ENCODE peak calls at places on chromosomes 11 and 22, in eight cellular contexts. U is HCT116, F is neural progenitor cell, P is OCI-LY7, L is MM.1S, E is GM23338, Q is PC-3, S is hepatocyte. K is an unnamed sample.
A peak's percentile ranks its signal among the peaks of the same experiment; 100 is the strongest.

GRCh38 chr11:113926273-113927183 is 21.9 kb downstream of the HTR3B start:
- DNase-seq in U (no peak), F (no peak), P (no peak), L (no peak), E (no peak), Q (peak; percentile 52), S (no peak), K (no peak)

GRCh38 chr11:64449381-64450167 is 90.6 kb downstream of the RPS6KA4 start:
- DNase-seq in U (peak; percentile 74), F (peak; percentile 89), P (peak; percentile 82), L (peak; percentile 75), E (peak; percentile 90), Q (peak; percentile 92), S (peak; percentile 86), K (peak; percentile 89)

GRCh38 chr22:34902335-34902734 is 163.6 kb upstream of the ISX start:
- DNase-seq in U (no peak), F (no peak), P (no peak), L (no peak), E (no peak), Q (no peak), S (no peak), K (no peak)

GRCh38 chr11:46413755-46414465 is 22.3 kb upstream of the CHRM4 start:
- DNase-seq in U (no peak), F (no peak), P (no peak), L (no peak), E (no peak), Q (peak; percentile 74), S (peak; percentile 33), K (no peak)

GRCh38 chr11:57161351-57161750 is 20.4 kb upstream of the LRRC55 start:
- DNase-seq in U (no peak), F (no peak), P (no peak), L (no peak), E (no peak), Q (no peak), S (no peak), K (no peak)

GRCh38 chr11:104523611-104524010 is 359.7 kb upstream of the PDGFD start:
- DNase-seq in U (no peak), F (no peak), P (no peak), L (no peak), E (no peak), Q (no peak), S (no peak), K (no peak)

GRCh38 chr11:74494916-74495315 is 1.4 kb upstream of the LIPT2 start:
- DNase-seq in U (no peak), F (no peak), P (no peak), L (no peak), E (no peak), Q (no peak), S (no peak), K (no peak)

GRCh38 chr11:72233056-72233772 is 8.6 kb downstream of the INPPL1 start:
- DNase-seq in U (no peak), F (no peak), P (no peak), L (no peak), E (no peak), Q (no peak), S (peak; percentile 1), K (no peak)

GRCh38 chr11:19811391-19811790 is 98.8 kb downstream of the NAV2 start:
- DNase-seq in U (no peak), F (no peak), P (no peak), L (no peak), E (no peak), Q (no peak), S (no peak), K (peak; percentile 48)

GRCh38 chr11:128367573-128367972 is 219.8 kb downstream of the ETS1 start:
- DNase-seq in U (no peak), F (no peak), P (peak; percentile 8), L (peak; percentile 26), E (no peak), Q (no peak), S (no peak), K (no peak)
- TF ChIP-seq EZH2phosphoT487 in U (no peak), F (no peak), P (no peak), L (no peak), E (no peak), Q (no peak), S (no peak), K (no peak)

DNA sequence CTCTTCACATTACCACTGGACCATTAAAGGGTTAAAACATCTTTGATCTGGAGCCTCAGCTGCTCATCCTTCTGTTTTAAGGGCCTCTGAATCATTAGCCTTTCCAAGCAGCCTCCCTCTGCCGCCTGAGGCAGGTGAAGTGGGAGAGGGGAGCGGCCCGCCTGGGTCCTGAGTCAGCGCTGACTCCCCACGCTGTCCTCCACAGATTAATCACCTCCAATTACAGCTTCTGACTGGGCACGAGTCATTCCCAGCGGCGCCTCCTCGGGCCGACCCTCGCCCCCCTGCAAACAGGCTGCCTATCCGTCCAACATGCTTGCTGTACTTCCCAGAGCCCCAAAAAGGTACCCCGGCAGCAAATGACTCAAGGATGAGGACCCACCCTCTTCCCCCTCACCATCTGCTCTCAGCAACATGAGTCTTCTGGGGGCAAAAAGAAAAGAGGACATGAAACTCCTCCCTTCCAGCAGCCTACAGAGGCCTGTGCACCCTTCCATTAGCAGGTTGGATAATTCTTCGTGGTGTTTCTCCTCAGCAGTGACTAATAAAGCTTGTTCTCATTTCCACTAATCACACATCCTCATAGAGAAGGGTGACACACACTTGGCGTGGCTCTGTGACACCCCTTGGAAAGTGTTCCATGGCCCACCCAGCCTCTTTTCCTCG is 44.3 kb upstream of the JAM3 start:
- DNase-seq in U (no peak), F (no peak), P (no peak), L (no peak), E (no peak), Q (peak; percentile 83), S (no peak), K (no peak)
- TF ChIP-seq EZH2phosphoT487 in U (no peak), F (no peak), P (no peak), L (no peak), E (no peak), Q (no peak), S (no peak), K (no peak)

GRCh38 chr11:60005360-60005759 is 11.6 kb upstream of the OOSP4B start:
- DNase-seq in U (no peak), F (no peak), P (no peak), L (no peak), E (no peak), Q (peak; percentile 75), S (no peak), K (no peak)
- TF ChIP-seq EZH2phosphoT487 in U (no peak), F (no peak), P (no peak), L (no peak), E (no peak), Q (no peak), S (no peak), K (no peak)

GRCh38 chr11:35799655-35800054 is 137.1 kb downstream of the TRIM44 start:
- DNase-seq in U (no peak), F (no peak), P (no peak), L (no peak), E (peak; percentile 46), Q (no peak), S (no peak), K (no peak)

GRCh38 chr11:35798423-35798822 is 135.8 kb downstream of the TRIM44 start:
- DNase-seq in U (no peak), F (no peak), P (no peak), L (no peak), E (no peak), Q (peak; percentile 69), S (no peak), K (no peak)

GRCh38 chr11:35798983-35799382 is 136.4 kb downstream of the TRIM44 start:
- DNase-seq in U (no peak), F (no peak), P (no peak), L (no peak), E (no peak), Q (no peak), S (no peak), K (no peak)

GRCh38 chr11:35794850-35795249 is 132.3 kb downstream of the TRIM44 start:
- DNase-seq in U (no peak), F (no peak), P (no peak), L (no peak), E (no peak), Q (peak; percentile 77), S (no peak), K (no peak)

GRCh38 chr11:35796542-35796941 is 134.0 kb downstream of the TRIM44 start:
- DNase-seq in U (no peak), F (no peak), P (no peak), L (no peak), E (no peak), Q (peak; percentile 95), S (no peak), K (no peak)
- TF ChIP-seq EZH2phosphoT487 in U (no peak), F (no peak), P (no peak), L (no peak), E (no peak), Q (no peak), S (no peak), K (no peak)

GRCh38 chr11:133386262-133386661 is 146.0 kb downstream of the OPCML start:
- DNase-seq in U (no peak), F (no peak), P (no peak), L (no peak), E (no peak), Q (no peak), S (no peak), K (peak; percentile 56)

GRCh38 chr11:133386852-133387251 is 145.4 kb downstream of the OPCML start:
- DNase-seq in U (no peak), F (no peak), P (no peak), L (no peak), E (no peak), Q (no peak), S (no peak), K (no peak)

GRCh38 chr11:133383689-133384088 is 148.6 kb downstream of the OPCML start:
- DNase-seq in U (no peak), F (no peak), P (no peak), L (no peak), E (no peak), Q (no peak), S (no peak), K (no peak)

GRCh38 chr11:133384731-133385130 is 147.6 kb downstream of the OPCML start:
- DNase-seq in U (no peak), F (no peak), P (no peak), L (no peak), E (no peak), Q (no peak), S (no peak), K (no peak)

GRCh38 chr11:133382217-133382746 is 150.0 kb downstream of the OPCML start:
- DNase-seq in U (no peak), F (no peak), P (no peak), L (no peak), E (no peak), Q (no peak), S (no peak), K (no peak)
- TF ChIP-seq EZH2phosphoT487 in U (no peak), F (no peak), P (no peak), L (no peak), E (no peak), Q (no peak), S (no peak), K (no peak)

GRCh38 chr11:116499396-116500001 is 273.3 kb downstream of the BUD13 start:
- DNase-seq in U (peak; percentile 64), F (peak; percentile 95), P (peak; percentile 56), L (peak; percentile 77), E (peak; percentile 99), Q (peak; percentile 69), S (peak; percentile 93), K (peak; percentile 67)
- TF ChIP-seq EZH2phosphoT487 in U (no peak), F (no peak), P (no peak), L (no peak), E (no peak), Q (no peak), S (no peak), K (no peak)